ENCODE peak calls at places on chromosomes 3 and 15, in ten cellular contexts. K is T-helper 2 cell; G is nephron progenitor cell; Q is epithelial cell of esophagus; D is GM23338; E is right lobe of liver; L is Caki2; Z is NCI-H2029; V is cardiac muscle cell; P is activated CD8-positive, alpha-beta memory T cell treated with anti-CD3 and anti-CD28 coated beads, Interleukin-2, amount 50 U/mL, for 4 hours. T is an unnamed sample.
A peak's percentile ranks its signal among the peaks of the same experiment; 100 is the strongest.

GRCh38 chr3:64651791-64652241 is 36.0 kb downstream of the ADAMTS9 start:
- DNase-seq in K (no peak), V (no peak), Q (no peak), P (no peak), L (no peak), D (peak; percentile 33), G (no peak), Z (no peak), E (no peak), T (no peak)

GRCh38 chr3:150515210-150515609 is 31.1 kb downstream of the SERP1 start:
- DNase-seq in E (no peak), L (no peak), P (no peak), K (peak; percentile 17), V (no peak), G (no peak), D (no peak), Z (no peak), Q (peak; percentile 72), T (peak; percentile 8)

GRCh38 chr3:187370051-187370450 is 1.9 kb downstream of the RTP4 start:
- DNase-seq in V (no peak), E (no peak), G (no peak), L (no peak), P (no peak), Z (no peak), D (no peak), K (no peak), Q (peak; percentile 70), T (no peak)

GRCh38 chr15:76203766-76204557 is 107.3 kb downstream of the ETFA start:
- DNase-seq in L (no peak), Q (no peak), Z (no peak), G (no peak), P (no peak), V (no peak), D (no peak), E (no peak), K (no peak), T (no peak)

GRCh38 chr15:101675796-101676582 is 23.8 kb upstream of the TM2D3 start:
- DNase-seq in V (no peak), G (no peak), L (peak; percentile 66), Z (no peak), E (no peak), D (peak; percentile 37), P (no peak), Q (peak; percentile 67), K (peak; percentile 68), T (no peak)

GRCh38 chr3:152155654-152156053 is 113.1 kb upstream of the MBNL1 start:
- DNase-seq in L (no peak), Q (no peak), V (peak; percentile 7), Z (no peak), D (no peak), G (no peak), K (no peak), P (no peak), E (no peak), T (no peak)

GRCh38 chr15:74400915-74401757 is 32.6 kb downstream of the SEMA7A start:
- DNase-seq in P (no peak), Q (peak; percentile 80), V (no peak), L (no peak), G (no peak), E (no peak), Z (no peak), K (peak; percentile 58), D (no peak), T (no peak)

GRCh38 chr3:116777181-116777840 is 67.7 kb downstream of the TUSC7 start:
- DNase-seq in K (no peak), D (no peak), P (no peak), L (no peak), E (no peak), G (no peak), Q (peak; percentile 4), Z (no peak), V (peak; percentile 68), T (no peak)

GRCh38 chr3:111954228-111954990 is 24.4 kb upstream of the ABHD10 start:
- DNase-seq in D (no peak), G (no peak), L (no peak), V (no peak), Q (no peak), E (no peak), Z (no peak), K (no peak), P (no peak), T (no peak)

GRCh38 chr3:189824629-189825312 is 193.6 kb downstream of the TP63 start:
- DNase-seq in P (no peak), Q (peak; percentile 99), G (no peak), D (no peak), E (no peak), K (no peak), L (peak; percentile 89), Z (no peak), V (no peak), T (no peak)

GRCh38 chr3:39000008-39000450 is 51.7 kb downstream of the SCN11A start:
- DNase-seq in Z (peak; percentile 58), Q (peak; percentile 77), L (peak; percentile 48), V (peak; percentile 71), K (peak; percentile 58), G (no peak), P (no peak), E (no peak), D (peak; percentile 91), T (peak; percentile 80)

GRCh38 chr15:90665288-90666134 is 51.6 kb upstream of the BLM start:
- DNase-seq in D (peak; percentile 72), Q (peak; percentile 63), P (peak; percentile 50), L (peak; percentile 74), G (no peak), K (peak; percentile 81), E (peak; percentile 78), V (peak; percentile 24), Z (no peak), T (peak; percentile 41)

GRCh38 chr3:183591881-183592521 is 36.5 kb upstream of the KLHL6 start:
- DNase-seq in Z (no peak), D (peak; percentile 58), E (no peak), Q (peak; percentile 13), V (no peak), K (peak; percentile 62), P (no peak), L (no peak), G (no peak), T (peak; percentile 4)

GRCh38 chr3:78659386-78659987 is 1108.3 kb downstream of the ROBO1 start:
- DNase-seq in V (peak; percentile 57), G (peak; percentile 39), P (no peak), K (peak; percentile 27), D (peak; percentile 60), L (peak; percentile 8), Z (no peak), E (no peak), Q (peak; percentile 60), T (peak; percentile 2)

GRCh38 chr15:75479670-75480069 is 28.2 kb upstream of the SIN3A start:
- DNase-seq in Q (no peak), Z (peak; percentile 30), E (no peak), P (no peak), V (no peak), G (no peak), K (no peak), L (no peak), D (no peak), T (no peak)

GRCh38 chr3:129628169-129628522 is 21.7 kb upstream of the PLXND1 start:
- DNase-seq in D (no peak), K (no peak), Z (no peak), G (no peak), Q (no peak), L (no peak), V (no peak), E (no peak), P (no peak), T (no peak)

GRCh38 chr3:193194417-193194816 is 46.6 kb upstream of the PLAAT1 start:
- DNase-seq in L (no peak), Q (no peak), P (no peak), E (no peak), Z (no peak), D (no peak), V (no peak), K (no peak), G (no peak), T (no peak)

GRCh38 chr15:42071717-42072116 is 22.6 kb downstream of the PLA2G4D start:
- DNase-seq in L (no peak), V (no peak), D (no peak), Z (no peak), G (no peak), Q (no peak), E (no peak), K (no peak), P (no peak), T (no peak)

GRCh38 chr3:120033594-120033993 is 60.7 kb downstream of the GSK3B start:
- DNase-seq in L (no peak), G (no peak), K (no peak), D (no peak), P (no peak), Z (no peak), E (no peak), V (no peak), Q (no peak), T (no peak)

GRCh38 chr3:194422188-194422587 is 23.1 kb upstream of the GP5 start:
- DNase-seq in D (no peak), E (no peak), Z (no peak), K (no peak), L (peak; percentile 21), V (no peak), G (no peak), Q (no peak), P (no peak), T (no peak)

GRCh38 chr3:32257641-32258438 is 19.4 kb downstream of the CMTM8 start:
- DNase-seq in K (peak; percentile 95), L (no peak), Z (peak; percentile 60), Q (no peak), D (no peak), G (no peak), V (no peak), E (no peak), P (no peak), T (no peak)

GRCh38 chr3:99817047-99817436 is 620 bp upstream of the CMSS1 start:
- DNase-seq in E (no peak), Q (peak; percentile 30), G (peak; percentile 21), L (no peak), Z (no peak), P (no peak), D (peak; percentile 42), K (no peak), V (no peak), T (no peak)

GRCh38 chr15:92625297-92625980 is 30.1 kb downstream of the FAM174B start:
- DNase-seq in V (no peak), G (no peak), Z (no peak), Q (peak; percentile 16), E (no peak), P (no peak), K (peak; percentile 90), D (no peak), L (no peak), T (no peak)

GRCh38 chr15:66566963-66567531 is 1.2 kb upstream of the LCTL start:
- DNase-seq in G (peak; percentile 78), L (peak; percentile 37), P (peak; percentile 50), Q (peak; percentile 71), Z (peak; percentile 47), V (peak; percentile 85), D (peak; percentile 95), E (peak; percentile 44), K (peak; percentile 61), T (peak; percentile 58)

GRCh38 chr3:167684389-167684993 is 30.7 kb upstream of the WDR49 start:
- DNase-seq in P (peak; percentile 35), Z (peak; percentile 20), L (peak; percentile 51), Q (peak; percentile 68), K (peak; percentile 53), D (peak; percentile 88), V (peak; percentile 81), E (no peak), G (peak; percentile 54), T (peak; percentile 46)

GRCh38 chr3:118754614-118755013 is 280.0 kb downstream of the IGSF11 start:
- DNase-seq in P (no peak), G (no peak), L (no peak), Q (no peak), K (no peak), Z (no peak), E (no peak), V (no peak), D (no peak), T (no peak)

GRCh38 chr3:12751548-12751947 is 7.5 kb downstream of the TMEM40 start:
- DNase-seq in K (no peak), E (no peak), V (no peak), P (no peak), L (no peak), G (no peak), Z (no peak), Q (peak; percentile 74), D (no peak), T (no peak)

GRCh38 chr3:79086514-79086913 is 681.3 kb downstream of the ROBO1 start:
- DNase-seq in E (no peak), Q (peak; percentile 70), G (peak; percentile 65), D (peak; percentile 81), Z (no peak), V (peak; percentile 74), K (peak; percentile 24), P (no peak), L (peak; percentile 10), T (peak; percentile 8)

T was measured in HCT116.